ENCODE peak calls at places on chromosomes 13 and 19, in ten cellular contexts. C is dermis blood vessel endothelial cell; F is activated CD4-positive, alpha-beta T cell treated with anti-CD3 and anti-CD28 coated beads for 24 hours; S is activated CD8-positive, alpha-beta memory T cell treated with anti-CD3 and anti-CD28 coated beads for 48 hours; I is GOT3; M is fibroblast of the aortic adventitia; Z is fibroblast of gingiva; U is A172; R is NCI-H510A; O is HAP-1. W is an unnamed sample.

GRCh38 chr19:48777720-48778119 is 22.4 kb downstream of the FGF21 start:
- DNase-seq in C (no peak), F (no peak), S (no peak), I (no peak), M (no peak), Z (no peak), U (no peak), R (no peak), O (no peak), W (no peak)

GRCh38 chr19:43809762-43810696 is 7.8 kb upstream of the LYPD5 start:
- DNase-seq in C (peak; percentile 83), F (no peak), S (no peak), I (no peak), M (peak; percentile 76), Z (peak; percentile 52), U (peak; percentile 54), R (no peak), O (peak; percentile 46), W (no peak)

GRCh38 chr19:49814010-49814409 is 918 bp upstream of the FUZ start:
- DNase-seq in C (no peak), F (no peak), S (no peak), I (no peak), M (no peak), Z (no peak), U (no peak), R (no peak), O (no peak), W (no peak)

GRCh38 chr13:100019780-100020356 is 38.3 kb downstream of the ZIC2 start:
- DNase-seq in C (no peak), F (no peak), S (no peak), I (no peak), M (no peak), Z (no peak), U (no peak), R (no peak), O (no peak), W (no peak)

GRCh38 chr19:4987692-4988370 is 18.9 kb downstream of the KDM4B start:
- DNase-seq in C (no peak), F (no peak), S (no peak), I (no peak), M (no peak), Z (no peak), U (no peak), R (no peak), O (no peak), W (no peak)

GRCh38 chr19:413756-414420 is 4.9 kb upstream of the C2CD4C start:
- DNase-seq in C (no peak), F (no peak), S (no peak), I (no peak), M (no peak), Z (no peak), U (no peak), R (no peak), O (no peak), W (no peak)

GRCh38 chr19:8256276-8257051 is 47.3 kb downstream of the CERS4 start:
- DNase-seq in C (no peak), F (no peak), S (no peak), I (no peak), M (no peak), Z (no peak), U (no peak), R (no peak), O (no peak), W (no peak)

GRCh38 chr19:9913237-9914000 is 22.9 kb downstream of the OLFM2 start:
- DNase-seq in C (peak; percentile 37), F (no peak), S (no peak), I (no peak), M (no peak), Z (no peak), U (no peak), R (no peak), O (no peak), W (no peak)

GRCh38 chr19:2079076-2079864 is 16.9 kb downstream of the MOB3A start:
- DNase-seq in C (no peak), F (no peak), S (no peak), I (no peak), M (no peak), Z (no peak), U (no peak), R (no peak), O (no peak), W (no peak)

GRCh38 chr19:13228561-13228960 is 78.3 kb downstream of the IER2 start:
- DNase-seq in C (no peak), F (no peak), S (no peak), I (no peak), M (no peak), Z (no peak), U (no peak), R (no peak), O (no peak), W (no peak)

GRCh38 chr19:38149597-38149996 is 74.4 kb downstream of the DPF1 start:
- DNase-seq in C (no peak), F (no peak), S (no peak), I (no peak), M (no peak), Z (no peak), U (no peak), R (no peak), O (no peak), W (no peak)

W was measured in T-helper 17 cell.